ENCODE peak calls at places on chromosomes 4 and X, in eight cellular contexts. One of them, this sample, is unnamed.

GRCh38 chrX:71540801-71541545 is 8.1 kb downstream of the OGT start:
- DNase-seq in WERI-Rb-1: no peak
- DNase-seq in ovary: no peak
- DNase-seq in vagina: no peak
- DNase-seq in kidney epithelial cell: no peak
- DNase-seq in MM.1S: no peak
- DNase-seq in AG10803: no peak
- DNase-seq in fibroblast of mammary gland: no peak
- DNase-seq in this sample: no peak

GRCh38 chr4:189364032-189364449 is 576.6 kb upstream of the FRG1 start:
- DNase-seq in WERI-Rb-1: no peak
- DNase-seq in AG10803: no peak
- DNase-seq in ovary: no peak
- DNase-seq in kidney epithelial cell: no peak
- DNase-seq in MM.1S: no peak
- DNase-seq in fibroblast of mammary gland: no peak
- DNase-seq in vagina: no peak
- DNase-seq in this sample: no peak

GRCh38 chr4:147984065-147984777 is 252.3 kb downstream of the ARHGAP10 start:
- DNase-seq in fibroblast of mammary gland: peak
- DNase-seq in kidney epithelial cell: no peak
- DNase-seq in ovary: no peak
- DNase-seq in AG10803: peak
- DNase-seq in WERI-Rb-1: peak
- DNase-seq in MM.1S: peak
- DNase-seq in vagina: no peak
- DNase-seq in this sample: no peak

GRCh38 chr4:48329976-48330375 is 11.4 kb upstream of the SLAIN2 start:
- DNase-seq in MM.1S: no peak
- DNase-seq in AG10803: peak
- DNase-seq in kidney epithelial cell: peak
- DNase-seq in fibroblast of mammary gland: peak
- DNase-seq in vagina: no peak
- DNase-seq in ovary: no peak
- DNase-seq in WERI-Rb-1: no peak
- DNase-seq in this sample: no peak

GRCh38 chr4:150308824-150309472 is 230.7 kb downstream of the DCLK2 start:
- DNase-seq in AG10803: peak
- DNase-seq in ovary: no peak
- DNase-seq in kidney epithelial cell: no peak
- DNase-seq in vagina: no peak
- DNase-seq in MM.1S: no peak
- DNase-seq in fibroblast of mammary gland: peak
- DNase-seq in WERI-Rb-1: no peak
- DNase-seq in this sample: no peak

GRCh38 chrX:81241753-81242152 is 39.9 kb downstream of the SH3BGRL start:
- DNase-seq in MM.1S: no peak
- DNase-seq in WERI-Rb-1: no peak
- DNase-seq in vagina: no peak
- DNase-seq in ovary: no peak
- DNase-seq in AG10803: no peak
- DNase-seq in fibroblast of mammary gland: no peak
- DNase-seq in kidney epithelial cell: no peak
- DNase-seq in this sample: no peak

GRCh38 chrX:46653482-46653881 is 79.9 kb downstream of the CHST7 start:
- DNase-seq in MM.1S: no peak
- DNase-seq in ovary: no peak
- DNase-seq in AG10803: no peak
- DNase-seq in kidney epithelial cell: no peak
- DNase-seq in vagina: no peak
- DNase-seq in WERI-Rb-1: peak
- DNase-seq in fibroblast of mammary gland: no peak
- DNase-seq in this sample: no peak

GRCh38 chr4:68366600-68366999 is 16.7 kb upstream of the YTHDC1 start:
- DNase-seq in kidney epithelial cell: no peak
- DNase-seq in ovary: no peak
- DNase-seq in AG10803: no peak
- DNase-seq in MM.1S: no peak
- DNase-seq in vagina: no peak
- DNase-seq in fibroblast of mammary gland: no peak
- DNase-seq in WERI-Rb-1: no peak
- DNase-seq in this sample: no peak

GRCh38 chrX:110182865-110183264 is 135.0 kb downstream of the AMMECR1 start:
- DNase-seq in AG10803: no peak
- DNase-seq in MM.1S: no peak
- DNase-seq in ovary: no peak
- DNase-seq in vagina: no peak
- DNase-seq in fibroblast of mammary gland: no peak
- DNase-seq in kidney epithelial cell: no peak
- DNase-seq in WERI-Rb-1: peak
- DNase-seq in this sample: no peak

GRCh38 chrX:19557816-19558215 is 42.5 kb upstream of the MAP3K15 start:
- DNase-seq in WERI-Rb-1: no peak
- DNase-seq in vagina: no peak
- DNase-seq in ovary: no peak
- DNase-seq in AG10803: peak
- DNase-seq in kidney epithelial cell: no peak
- DNase-seq in MM.1S: no peak
- DNase-seq in fibroblast of mammary gland: peak
- DNase-seq in this sample: no peak

GRCh38 chr4:142549726-142550463 is 296.2 kb downstream of the INPP4B start:
- DNase-seq in fibroblast of mammary gland: peak
- DNase-seq in AG10803: peak
- DNase-seq in WERI-Rb-1: no peak
- DNase-seq in vagina: no peak
- DNase-seq in kidney epithelial cell: peak
- DNase-seq in ovary: no peak
- DNase-seq in MM.1S: no peak
- DNase-seq in this sample: no peak

GRCh38 chr4:105558277-105558676 is 5.9 kb downstream of the ARHGEF38 start:
- DNase-seq in fibroblast of mammary gland: no peak
- DNase-seq in AG10803: no peak
- DNase-seq in kidney epithelial cell: no peak
- DNase-seq in vagina: no peak
- DNase-seq in MM.1S: peak
- DNase-seq in ovary: no peak
- DNase-seq in WERI-Rb-1: no peak
- DNase-seq in this sample: no peak

GRCh38 chrX:38312436-38312835 is 14.9 kb downstream of the RPGR start:
- DNase-seq in kidney epithelial cell: peak
- DNase-seq in AG10803: peak
- DNase-seq in ovary: no peak
- DNase-seq in MM.1S: no peak
- DNase-seq in vagina: no peak
- DNase-seq in fibroblast of mammary gland: peak
- DNase-seq in WERI-Rb-1: no peak
- DNase-seq in this sample: no peak

GRCh38 chrX:625137-625691 is 5.4 kb upstream of the SHOX start:
- DNase-seq in fibroblast of mammary gland: no peak
- DNase-seq in WERI-Rb-1: no peak
- DNase-seq in vagina: no peak
- DNase-seq in AG10803: peak
- DNase-seq in ovary: no peak
- DNase-seq in MM.1S: no peak
- DNase-seq in kidney epithelial cell: no peak
- DNase-seq in this sample: no peak

GRCh38 chr4:30724217-30724616 is 4.0 kb downstream of the PCDH7 start:
- DNase-seq in vagina: no peak
- DNase-seq in AG10803: no peak
- DNase-seq in WERI-Rb-1: no peak
- DNase-seq in kidney epithelial cell: no peak
- DNase-seq in ovary: no peak
- DNase-seq in MM.1S: no peak
- DNase-seq in fibroblast of mammary gland: no peak
- DNase-seq in this sample: no peak

GRCh38 chr4:30725562-30725961 is 5.4 kb downstream of the PCDH7 start:
- DNase-seq in ovary: no peak
- DNase-seq in fibroblast of mammary gland: no peak
- DNase-seq in kidney epithelial cell: no peak
- DNase-seq in WERI-Rb-1: no peak
- DNase-seq in AG10803: no peak
- DNase-seq in MM.1S: no peak
- DNase-seq in vagina: no peak
- DNase-seq in this sample: no peak

GRCh38 chr4:30727409-30727808 is 7.2 kb downstream of the PCDH7 start:
- DNase-seq in kidney epithelial cell: no peak
- DNase-seq in vagina: no peak
- DNase-seq in fibroblast of mammary gland: no peak
- DNase-seq in WERI-Rb-1: no peak
- DNase-seq in AG10803: no peak
- DNase-seq in MM.1S: no peak
- DNase-seq in ovary: no peak
- DNase-seq in this sample: no peak

GRCh38 chr4:30728291-30728690 is 8.1 kb downstream of the PCDH7 start:
- DNase-seq in kidney epithelial cell: no peak
- DNase-seq in ovary: no peak
- DNase-seq in AG10803: no peak
- DNase-seq in fibroblast of mammary gland: no peak
- DNase-seq in vagina: no peak
- DNase-seq in WERI-Rb-1: no peak
- DNase-seq in MM.1S: no peak
- DNase-seq in this sample: no peak

DNA sequence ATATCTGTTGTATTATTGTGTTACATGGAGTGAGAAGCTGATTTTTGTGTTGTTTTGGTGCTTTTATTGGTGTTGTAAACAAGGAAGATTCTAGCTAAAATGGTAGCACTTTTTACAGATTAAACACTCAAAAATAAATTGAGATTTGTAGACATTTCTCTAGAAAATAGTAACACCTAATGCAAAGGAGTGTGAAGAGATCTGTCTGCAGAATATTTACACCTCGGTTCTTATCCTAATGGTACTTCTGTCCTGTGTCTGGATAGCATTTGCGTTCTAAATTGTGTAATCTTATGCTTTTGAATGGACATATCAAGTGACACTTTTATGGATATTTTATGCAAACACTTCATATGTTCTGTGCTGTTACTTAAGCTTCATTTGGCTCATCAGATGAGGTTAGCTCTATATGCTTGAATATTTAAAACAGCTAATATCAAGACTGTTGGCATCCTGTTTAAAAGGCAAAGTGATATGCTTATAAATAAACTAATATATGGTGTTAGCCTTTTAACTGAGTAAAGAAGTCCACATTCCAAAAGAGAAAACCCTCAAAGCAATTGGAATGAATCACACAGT is 6.0 kb downstream of the PCDH7 start:
- DNase-seq in ovary: no peak
- DNase-seq in kidney epithelial cell: no peak
- DNase-seq in WERI-Rb-1: no peak
- DNase-seq in fibroblast of mammary gland: no peak
- DNase-seq in AG10803: no peak
- DNase-seq in MM.1S: no peak
- DNase-seq in vagina: no peak
- DNase-seq in this sample: no peak
- H3K4me3 ChIP-seq in ovary: no peak
- H3K4me3 ChIP-seq in kidney epithelial cell: no peak
- H3K4me3 ChIP-seq in WERI-Rb-1: no peak
- H3K4me3 ChIP-seq in fibroblast of mammary gland: no peak
- H3K4me3 ChIP-seq in AG10803: no peak
- H3K4me3 ChIP-seq in MM.1S: no peak
- H3K4me3 ChIP-seq in vagina: peak
- H3K4me3 ChIP-seq in this sample: no peak

GRCh38 chr4:94621491-94622080 is 136.2 kb upstream of the BMPR1B start:
- DNase-seq in vagina: no peak
- DNase-seq in kidney epithelial cell: no peak
- DNase-seq in fibroblast of mammary gland: peak
- DNase-seq in AG10803: peak
- DNase-seq in ovary: no peak
- DNase-seq in MM.1S: peak
- DNase-seq in WERI-Rb-1: peak
- DNase-seq in this sample: peak
- TF ChIP-seq CTCF in vagina: peak
- TF ChIP-seq CTCF in kidney epithelial cell: peak
- TF ChIP-seq CTCF in fibroblast of mammary gland: peak
- TF ChIP-seq CTCF in AG10803: peak
- TF ChIP-seq CTCF in ovary: peak
- TF ChIP-seq CTCF in MM.1S: peak
- TF ChIP-seq CTCF in WERI-Rb-1: peak
- TF ChIP-seq CTCF in this sample: peak

DNA sequence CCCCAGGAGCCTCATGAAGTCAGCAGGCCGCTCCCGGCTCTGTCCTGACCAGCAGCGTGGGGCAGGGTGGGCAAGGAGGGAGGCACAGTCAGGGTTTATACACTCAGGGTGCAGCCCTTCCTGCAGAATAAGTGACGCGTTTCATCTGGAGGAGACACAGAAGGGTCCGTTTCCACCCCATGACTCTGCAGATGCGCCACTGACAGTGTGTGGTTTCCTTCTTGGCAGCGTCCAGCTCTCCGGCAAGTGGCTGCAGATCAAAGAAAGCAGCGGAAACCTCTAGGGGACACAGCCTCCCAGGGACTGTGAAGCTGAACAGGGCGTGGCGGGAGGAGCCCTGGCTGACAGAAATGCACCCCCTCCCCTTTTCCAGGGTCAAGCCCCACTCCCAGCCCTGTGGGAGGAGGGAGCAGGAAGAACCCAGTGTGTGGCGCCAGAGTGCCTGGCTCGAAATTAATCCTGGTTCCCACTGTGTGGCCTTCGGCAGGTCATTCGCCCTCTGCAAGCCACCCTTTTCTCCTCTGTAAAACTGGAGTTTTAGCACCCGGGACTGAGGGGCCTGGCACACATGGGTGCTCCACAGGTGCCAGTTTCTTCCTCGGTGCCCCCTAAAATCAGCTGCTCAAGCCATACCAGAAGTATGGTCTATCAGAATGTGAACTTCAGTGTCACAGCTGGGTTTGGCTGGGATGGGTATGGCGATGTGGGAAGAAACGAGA is 17.3 kb upstream of the TBC1D14 start:
- DNase-seq in WERI-Rb-1: peak
- DNase-seq in kidney epithelial cell: no peak
- DNase-seq in AG10803: peak
- DNase-seq in fibroblast of mammary gland: peak
- DNase-seq in MM.1S: no peak
- DNase-seq in vagina: no peak
- DNase-seq in ovary: peak
- DNase-seq in this sample: no peak
- H3K4me3 ChIP-seq in WERI-Rb-1: no peak
- H3K4me3 ChIP-seq in kidney epithelial cell: no peak
- H3K4me3 ChIP-seq in AG10803: peak
- H3K4me3 ChIP-seq in fibroblast of mammary gland: no peak
- H3K4me3 ChIP-seq in MM.1S: no peak
- H3K4me3 ChIP-seq in vagina: no peak
- H3K4me3 ChIP-seq in ovary: no peak
- H3K4me3 ChIP-seq in this sample: no peak

DNA sequence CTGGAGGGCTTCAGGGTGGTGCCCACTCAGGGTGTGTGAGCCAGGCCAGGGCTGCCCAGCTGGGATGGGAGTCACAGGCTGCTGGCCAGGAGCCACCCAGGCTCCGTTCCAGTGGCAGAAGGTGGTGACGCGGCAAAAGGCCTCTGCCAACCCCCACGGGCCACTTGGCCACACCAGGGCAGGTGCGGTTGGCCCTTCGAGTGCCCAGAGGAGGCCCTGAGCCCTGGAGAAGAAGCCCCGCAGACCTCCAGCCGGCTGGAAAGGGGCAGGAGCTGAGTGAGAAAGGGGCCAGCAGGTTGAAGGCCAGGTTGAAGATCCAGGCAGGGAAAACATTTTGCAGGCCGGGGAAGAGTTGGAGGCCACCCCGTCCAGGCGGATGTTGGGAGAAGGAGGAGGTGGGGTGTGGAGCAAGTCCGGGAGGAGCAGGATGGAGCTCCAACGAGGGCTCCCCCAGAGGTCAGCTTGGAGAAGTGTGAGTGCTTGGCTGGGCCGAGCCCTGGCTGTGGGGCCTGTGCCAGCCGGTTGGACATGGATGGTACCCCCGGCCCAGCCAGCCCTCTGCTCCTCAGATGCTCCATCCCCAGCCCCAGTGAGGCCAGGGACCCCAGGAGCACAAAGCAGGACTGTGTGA is 2.8 kb upstream of the CPLX1 start:
- DNase-seq in fibroblast of mammary gland: peak
- DNase-seq in ovary: no peak
- DNase-seq in vagina: no peak
- DNase-seq in WERI-Rb-1: peak
- DNase-seq in MM.1S: no peak
- DNase-seq in kidney epithelial cell: no peak
- DNase-seq in AG10803: no peak
- DNase-seq in this sample: no peak
- TF ChIP-seq CTCF in fibroblast of mammary gland: no peak
- TF ChIP-seq CTCF in ovary: no peak
- TF ChIP-seq CTCF in vagina: no peak
- TF ChIP-seq CTCF in WERI-Rb-1: peak
- TF ChIP-seq CTCF in MM.1S: no peak
- TF ChIP-seq CTCF in kidney epithelial cell: peak
- TF ChIP-seq CTCF in AG10803: peak
- TF ChIP-seq CTCF in this sample: no peak